ENCODE peak calls at places on chromosomes 4 and X, in four cellular contexts. Q is PC-3, T is Karpas-422, X is MM.1S. S is an unnamed sample. For H3K9me2, the result is how much of the 10 kb centered on the place peaks cover.

GRCh38 chr4:35541888-35542213 is 702.5 kb downstream of the ARAP2 start:
- DNase-seq in Q (no peak), X (peak), T (no peak), S (no peak)

GRCh38 chr4:54449999-54450398 is 207.8 kb upstream of the KIT start:
- DNase-seq in X (no peak), Q (no peak), T (no peak), S (no peak)

GRCh38 chrX:95754411-95754810 is 930.2 kb upstream of the DIAPH2 start:
- DNase-seq in T (no peak), Q (no peak), X (no peak), S (no peak)

GRCh38 chr4:151459380-151459779 is 50.4 kb downstream of the FHIP1A start:
- DNase-seq in T (no peak), X (no peak), Q (peak), S (peak)

GRCh38 chr4:168309781-168310180 is 8.8 kb downstream of the DDX60 start:
- DNase-seq in X (no peak), T (no peak), Q (no peak), S (no peak)

GRCh38 chr4:33065749-33066148 is 2345.6 kb downstream of the PCDH7 start:
- DNase-seq in Q (no peak), X (no peak), T (no peak), S (no peak)

GRCh38 chrX:52819788-52820187 is 8.7 kb downstream of the XAGE5 start:
- DNase-seq in Q (no peak), T (no peak), X (no peak), S (no peak)

GRCh38 chr4:140568507-140569306 is at the start of gene UCP1:
- DNase-seq in X (no peak), T (no peak), Q (no peak), S (peak)

GRCh38 chrX:77900688-77901087 is 1.4 kb downstream of the COX7B start:
- DNase-seq in X (no peak), Q (no peak), T (no peak), S (no peak)

GRCh38 chr4:140052050-140052449 is 101.9 kb downstream of the MAML3 start:
- DNase-seq in X (peak), Q (peak), T (peak), S (peak)

GRCh38 chr4:105836537-105836936 is 58.7 kb upstream of the NPNT start:
- DNase-seq in T (no peak), X (no peak), Q (no peak), S (no peak)

GRCh38 chrX:131073607-131074006 is 15.5 kb downstream of the ARHGAP36 start:
- DNase-seq in Q (no peak), X (no peak), T (no peak), S (no peak)

GRCh38 chr4:137664055-137664405 is 131.7 kb upstream of the PCDH18 start:
- DNase-seq in X (no peak), T (no peak), Q (peak), S (no peak)

GRCh38 chr4:140004580-140005314 is 149.2 kb downstream of the MAML3 start:
- DNase-seq in T (no peak), X (no peak), Q (peak), S (no peak)

GRCh38 chr4:163662761-163663160 is 168.3 kb downstream of the TMA16 start:
- DNase-seq in Q (no peak), X (peak), T (no peak), S (no peak)

GRCh38 chr4:124948976-124949597 is 236.6 kb upstream of the ANKRD50 start:
- DNase-seq in T (no peak), X (peak), Q (peak), S (no peak)

GRCh38 chr4:95547708-95548471 is 883 bp downstream of the UNC5C start:
- DNase-seq in Q (peak), T (no peak), X (no peak), S (no peak)

GRCh38 chr4:74410741-74411140 is 34.2 kb upstream of the AREG start:
- DNase-seq in Q (no peak), X (no peak), T (no peak), S (no peak)

GRCh38 chr4:180436366-180436765 is 1806.8 kb upstream of the TENM3 start:
- DNase-seq in Q (no peak), X (no peak), T (no peak), S (no peak)

GRCh38 chr4:86560447-86560846 is 33.7 kb upstream of the PTPN13 start:
- DNase-seq in Q (no peak), X (no peak), T (no peak), S (no peak)

DNA sequence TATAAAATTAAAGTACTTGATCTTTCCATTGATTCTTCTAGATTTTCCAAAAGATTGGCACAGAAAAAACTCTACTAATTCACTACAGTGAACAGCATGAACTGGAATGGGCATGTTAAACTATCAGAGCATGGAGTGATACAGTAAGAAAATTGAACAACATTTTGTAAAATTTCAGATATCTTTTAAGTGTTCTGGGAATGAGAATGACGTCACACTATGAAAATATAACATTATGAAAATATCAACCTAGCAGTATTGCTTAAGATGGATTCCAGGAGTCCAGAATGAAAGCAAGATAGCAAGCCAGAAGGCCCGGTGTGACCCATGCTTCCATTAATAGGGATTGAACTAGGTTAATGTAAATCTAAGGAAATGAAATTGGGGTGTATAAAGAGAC is 319.9 kb downstream of the GABRG1 start:
- DNase-seq in Q (no peak), X (no peak), T (no peak), S (no peak)
- H3K9me2 ChIP-seq in Q (under half), X (under half), T (under half), S (under half)

GRCh38 chr4:148240241-148240640 is 202.0 kb downstream of the NR3C2 start:
- DNase-seq in Q (no peak), X (no peak), T (no peak), S (no peak)

GRCh38 chr4:148239406-148239805 is 202.8 kb downstream of the NR3C2 start:
- DNase-seq in Q (no peak), T (peak), X (no peak), S (no peak)

GRCh38 chr4:148243837-148244236 is 198.4 kb downstream of the NR3C2 start:
- DNase-seq in X (no peak), Q (no peak), T (no peak), S (no peak)

GRCh38 chr4:148248824-148249223 is 193.4 kb downstream of the NR3C2 start:
- DNase-seq in X (no peak), T (no peak), Q (no peak), S (no peak)

DNA sequence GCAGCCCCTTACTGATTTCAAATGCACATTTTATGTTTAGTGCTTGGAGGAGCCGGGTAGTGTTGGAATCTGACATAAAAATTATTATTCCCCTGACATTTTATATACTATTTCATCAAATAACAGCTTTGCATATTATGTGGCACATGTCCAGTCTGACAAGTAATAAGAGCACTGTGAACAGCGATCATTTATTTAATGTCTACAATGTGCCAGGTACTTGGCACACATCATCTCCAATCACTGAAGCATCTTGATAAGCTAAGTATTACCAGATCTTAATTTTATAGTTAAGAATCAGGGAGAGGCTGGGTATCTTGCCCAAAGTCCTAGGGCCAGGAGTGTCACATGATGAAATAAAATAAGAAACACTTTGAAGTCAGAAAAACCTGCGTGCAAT is 197.2 kb downstream of the NR3C2 start:
- DNase-seq in Q (no peak), X (no peak), T (no peak), S (no peak)
- H3K9me2 ChIP-seq in Q (under half), X (under half), T (under half), S (under half)

DNA sequence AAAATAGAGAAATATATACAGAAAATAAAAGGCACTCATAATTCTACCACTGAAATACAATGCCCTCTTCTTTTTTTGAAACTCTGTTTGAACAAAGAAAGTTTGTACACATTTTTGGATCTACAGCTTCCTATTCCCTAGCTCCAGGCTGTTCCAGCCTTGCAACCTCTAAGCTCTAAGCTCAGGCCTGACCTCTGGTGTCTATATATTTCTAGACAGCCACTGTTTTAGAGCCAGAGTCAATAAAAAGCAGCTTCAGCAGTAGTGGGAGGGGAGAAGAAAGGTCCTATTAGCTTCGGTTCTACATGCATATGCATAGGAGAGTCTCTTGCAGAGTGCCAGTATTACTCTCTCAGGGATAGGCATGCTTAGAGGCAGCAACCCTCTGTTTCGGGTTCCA is 39.7 kb downstream of the CLDN2 start:
- DNase-seq in X (no peak), T (peak), Q (peak), S (no peak)
- H3K9me2 ChIP-seq in X (under half), T (under half), Q (under half), S (under half)

GRCh38 chrX:74461384-74461783 is 40.1 kb downstream of the SLC16A2 start:
- DNase-seq in T (no peak), Q (no peak), X (no peak), S (no peak)
- H3K9me2 ChIP-seq in T (under half), Q (under half), X (under half), S (under half)

DNA sequence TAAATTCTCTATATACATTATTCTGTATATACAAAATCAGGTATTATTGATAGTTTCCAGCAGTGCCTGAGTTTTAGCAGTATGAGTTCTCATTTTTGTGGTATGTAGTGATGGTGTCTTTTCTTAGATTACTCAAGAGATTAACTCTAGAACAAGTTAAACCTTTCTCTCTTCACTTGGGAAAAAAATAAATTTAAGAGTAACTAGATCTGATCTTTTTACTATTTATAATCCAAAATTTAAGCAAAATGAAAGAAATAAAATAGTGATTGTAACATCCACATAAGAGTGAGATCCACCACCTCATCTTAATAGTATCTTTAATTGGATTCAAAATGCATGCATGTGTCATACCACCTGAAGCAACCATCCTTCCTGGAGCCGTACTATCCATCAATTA is 124.1 kb upstream of the DDX3X start:
- DNase-seq in X (no peak), T (no peak), Q (no peak), S (no peak)
- H3K9me2 ChIP-seq in X (under half), T (under half), Q (under half), S (under half)

DNA sequence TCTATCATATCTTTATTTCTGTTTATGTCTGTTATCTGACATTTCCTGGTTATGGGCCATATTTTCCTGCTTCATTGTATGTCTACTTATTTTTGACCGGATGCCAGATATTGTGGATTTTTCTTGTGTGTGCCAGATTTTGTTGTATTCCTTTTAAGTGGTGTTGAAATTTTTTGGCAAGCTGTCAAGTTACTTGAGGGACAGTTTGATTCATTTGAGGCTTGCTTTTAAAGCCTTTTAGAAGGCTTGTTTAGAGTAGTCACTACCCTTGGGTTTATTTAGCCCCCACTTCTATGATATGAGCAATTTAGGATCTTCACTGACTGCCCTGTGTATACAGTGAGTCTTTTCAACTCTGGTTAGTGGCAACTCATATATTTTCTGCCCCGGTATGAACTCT is 29.2 kb upstream of the NPY2R start:
- DNase-seq in T (no peak), X (no peak), Q (peak), S (no peak)
- H3K9me2 ChIP-seq in T (under half), X (under half), Q (under half), S (under half)

DNA sequence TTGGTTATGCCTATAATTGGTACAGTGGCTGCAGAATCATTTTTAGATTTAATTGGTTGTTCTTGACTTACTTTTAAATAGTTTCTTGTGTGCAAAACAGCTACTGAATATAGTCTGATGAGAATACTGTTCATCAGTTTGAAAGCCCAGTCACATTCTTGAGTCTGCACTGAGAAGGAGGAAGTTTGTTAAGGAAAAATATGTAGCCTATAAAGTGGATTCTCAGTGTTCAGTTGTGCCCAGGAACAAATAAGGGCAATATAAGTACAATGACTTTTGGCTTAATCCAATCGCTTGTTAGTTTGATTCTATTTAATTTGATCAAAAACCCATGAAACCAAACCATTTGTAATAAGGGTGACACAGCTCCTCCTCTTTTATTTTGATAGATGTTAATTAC is 32.8 kb upstream of the GEMIN8 start:
- DNase-seq in Q (no peak), T (no peak), X (no peak), S (no peak)
- H3K9me2 ChIP-seq in Q (under half), T (under half), X (under half), S (under half)

GRCh38 chr4:150117629-150118028 is 39.4 kb downstream of the DCLK2 start:
- DNase-seq in X (no peak), Q (no peak), T (no peak), S (no peak)
- H3K9me2 ChIP-seq in X (under half), Q (under half), T (under half), S (under half)

S was measured in PC-9.